ENCODE peak calls at places on chromosome 10, in five cellular contexts. D, W, H, Z and J are unnamed samples. For H3K4me1, the result is how much of the 10 kb centered on the place peaks cover.

GRCh38 chr10:83104616-83105015 is 1034.7 kb upstream of the GHITM start:
- DNase-seq in D (no peak), W (no peak), H (no peak), Z (no peak), J (no peak)

GRCh38 chr10:89279449-89279869 is 22.4 kb upstream of the IFIT2 start:
- DNase-seq in D (no peak), W (no peak), H (no peak), Z (peak), J (no peak)

GRCh38 chr10:62166331-62167154 is 102.1 kb downstream of the RTKN2 start:
- DNase-seq in D (no peak), W (no peak), H (no peak), Z (no peak), J (peak)

GRCh38 chr10:63456437-63457210 is 9.2 kb downstream of the JMJD1C start:
- DNase-seq in D (no peak), W (no peak), H (no peak), Z (no peak), J (no peak)

GRCh38 chr10:97494863-97495506 is 3.2 kb downstream of the MMS19 start:
- DNase-seq in D (peak), W (no peak), H (peak), Z (no peak), J (peak)

GRCh38 chr10:129470103-129470851 is 3.2 kb downstream of the MGMT start:
- DNase-seq in D (no peak), W (no peak), H (no peak), Z (no peak), J (no peak)

GRCh38 chr10:112875474-112876267 is 74.4 kb upstream of the TCF7L2 start:
- DNase-seq in D (no peak), W (no peak), H (no peak), Z (peak), J (no peak)

GRCh38 chr10:3622427-3622826 is 162.6 kb downstream of the KLF6 start:
- DNase-seq in D (no peak), W (no peak), H (no peak), Z (no peak), J (peak)

GRCh38 chr10:128096486-128097199 is 29.6 kb downstream of the MKI67 start:
- DNase-seq in D (no peak), W (no peak), H (no peak), Z (no peak), J (no peak)

GRCh38 chr10:124168991-124169826 is 75.8 kb upstream of the CHST15 start:
- DNase-seq in D (no peak), W (no peak), H (no peak), Z (no peak), J (no peak)

GRCh38 chr10:12333382-12334185 is 15.8 kb upstream of the CAMK1D start:
- DNase-seq in D (no peak), W (peak), H (peak), Z (peak), J (no peak)

GRCh38 chr10:60731134-60731883 is 47.0 kb upstream of the CDK1 start:
- DNase-seq in D (peak), W (no peak), H (no peak), Z (peak), J (no peak)

GRCh38 chr10:133104076-133104965 is 16.6 kb downstream of the ADGRA1 start:
- DNase-seq in D (no peak), W (no peak), H (no peak), Z (no peak), J (no peak)

GRCh38 chr10:79292789-79293746 is 54.2 kb upstream of the PPIF start:
- DNase-seq in D (no peak), W (no peak), H (peak), Z (peak), J (peak)

GRCh38 chr10:81179805-81180452 is 642.2 kb downstream of the SH2D4B start:
- DNase-seq in D (no peak), W (no peak), H (no peak), Z (peak), J (peak)

GRCh38 chr10:59991661-59992060 is 85.3 kb upstream of the CCDC6 start:
- DNase-seq in D (no peak), W (no peak), H (no peak), Z (peak), J (no peak)

GRCh38 chr10:48551796-48552591 is 52.9 kb downstream of the ARHGAP22 start:
- DNase-seq in D (no peak), W (no peak), H (no peak), Z (peak), J (peak)

GRCh38 chr10:123019941-123020703 is 11.3 kb downstream of the ACADSB start:
- DNase-seq in D (no peak), W (no peak), H (no peak), Z (no peak), J (no peak)

GRCh38 chr10:103800789-103801540 is 54.4 kb downstream of the SH3PXD2A start:
- DNase-seq in D (no peak), W (no peak), H (peak), Z (peak), J (no peak)

GRCh38 chr10:89783406-89783805 is 82.0 kb downstream of the KIF20B start:
- DNase-seq in D (no peak), W (no peak), H (no peak), Z (no peak), J (no peak)

GRCh38 chr10:32964261-32964660 is 6.2 kb upstream of the ITGB1 start:
- DNase-seq in D (no peak), W (no peak), H (no peak), Z (no peak), J (no peak)

GRCh38 chr10:123007558-123008378 is 827 bp downstream of the IKZF5 start:
- DNase-seq in D (peak), W (no peak), H (peak), Z (peak), J (peak)

GRCh38 chr10:70265032-70265689 is 18.6 kb downstream of the NPFFR1 start:
- DNase-seq in D (no peak), W (no peak), H (no peak), Z (peak), J (peak)

GRCh38 chr10:123135415-123136141 is at the start of gene HMX3:
- DNase-seq in D (peak), W (no peak), H (peak), Z (no peak), J (no peak)

GRCh38 chr10:114593240-114593792 is 64.8 kb downstream of the ABLIM1 start:
- DNase-seq in D (no peak), W (no peak), H (no peak), Z (no peak), J (no peak)

GRCh38 chr10:16777473-16778370 is 39.5 kb downstream of the RSU1 start:
- DNase-seq in D (peak), W (no peak), H (no peak), Z (peak), J (peak)

GRCh38 chr10:132722391-132722790 is 63.6 kb downstream of the NKX6-2 start:
- DNase-seq in D (no peak), W (no peak), H (no peak), Z (no peak), J (no peak)

GRCh38 chr10:83545901-83546391 is 593.4 kb upstream of the GHITM start:
- DNase-seq in D (no peak), W (no peak), H (no peak), Z (no peak), J (no peak)

GRCh38 chr10:107687702-107688101 is 523.2 kb upstream of the SORCS1 start:
- DNase-seq in D (no peak), W (no peak), H (no peak), Z (peak), J (no peak)

GRCh38 chr10:80662429-80663211 is 124.9 kb downstream of the SH2D4B start:
- DNase-seq in D (peak), W (peak), H (peak), Z (peak), J (peak)

GRCh38 chr10:91409869-91410637 is at the start of gene HECTD2:
- DNase-seq in D (peak), W (peak), H (peak), Z (peak), J (peak)

GRCh38 chr10:27998178-27998953 is 513 bp downstream of the ODAD2 start:
- DNase-seq in D (no peak), W (no peak), H (peak), Z (peak), J (no peak)

GRCh38 chr10:122290334-122290733 is 19.2 kb downstream of the BTBD16 start:
- DNase-seq in D (no peak), W (no peak), H (no peak), Z (no peak), J (no peak)

GRCh38 chr10:67801118-67801517 is 36.9 kb downstream of the DNAJC12 start:
- DNase-seq in D (no peak), W (no peak), H (no peak), Z (no peak), J (no peak)

GRCh38 chr10:126014309-126014708 is 117.9 kb downstream of the FANK1 start:
- DNase-seq in D (no peak), W (no peak), H (no peak), Z (peak), J (no peak)

GRCh38 chr10:77111611-77112550 is 525.7 kb downstream of the KCNMA1 start:
- DNase-seq in D (no peak), W (no peak), H (peak), Z (peak), J (peak)

GRCh38 chr10:113078282-113078907 is 128.3 kb downstream of the TCF7L2 start:
- DNase-seq in D (no peak), W (no peak), H (no peak), Z (no peak), J (no peak)

GRCh38 chr10:128046156-128046933 is 79.9 kb downstream of the MKI67 start:
- DNase-seq in D (no peak), W (no peak), H (no peak), Z (no peak), J (no peak)

GRCh38 chr10:99781734-99782429 is 558 bp upstream of the ABCC2 start:
- DNase-seq in D (no peak), W (no peak), H (no peak), Z (no peak), J (no peak)

GRCh38 chr10:29648114-29648982 is 13.6 kb upstream of the SVIL start:
- DNase-seq in D (peak), W (no peak), H (peak), Z (no peak), J (no peak)
- H3K4me1 ChIP-seq in D (under half), W (under half), H (under half), Z (under half), J (under half)

DNA sequence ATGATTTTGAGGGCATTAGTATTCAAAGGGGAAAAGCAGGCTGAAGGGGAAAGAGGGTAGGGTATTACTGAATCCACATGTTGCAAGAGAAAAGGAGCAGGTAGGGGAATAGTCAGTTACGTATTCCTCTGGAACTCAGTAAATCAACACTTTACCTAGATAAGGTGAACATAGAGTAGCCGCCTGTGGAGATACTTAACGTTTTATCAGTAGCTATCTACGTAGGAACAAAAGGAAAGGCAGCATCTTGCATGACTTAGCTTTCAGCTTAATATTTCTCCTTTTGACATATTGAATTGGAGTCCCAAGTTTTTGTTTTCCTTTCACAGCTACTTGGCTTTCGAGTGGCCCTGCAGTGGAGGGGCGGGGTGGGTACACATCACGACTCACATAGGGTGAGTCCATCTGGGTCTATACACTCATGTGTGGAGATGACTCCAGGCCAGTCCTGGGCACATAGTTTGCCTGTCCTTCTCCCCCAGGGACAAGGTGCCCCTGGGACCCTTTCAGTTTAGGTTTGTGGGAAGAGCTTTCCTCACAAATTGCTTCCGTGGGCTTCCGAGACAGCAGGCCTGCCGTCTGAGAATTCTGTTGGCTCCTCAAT is 48.1 kb downstream of the CCNY start:
- DNase-seq in D (no peak), W (no peak), H (no peak), Z (peak), J (no peak)
- H3K4me1 ChIP-seq in D (under half), W (under half), H (under half), Z (under half), J (under half)

GRCh38 chr10:8702181-8702580 is 647.7 kb downstream of the GATA3 start:
- DNase-seq in D (no peak), W (no peak), H (no peak), Z (no peak), J (no peak)
- H3K4me1 ChIP-seq in D (under half), W (under half), H (under half), Z (under half), J (under half)

GRCh38 chr10:46268076-46268881 is 18.5 kb upstream of the ANTXRL start:
- DNase-seq in D (peak), W (no peak), H (peak), Z (no peak), J (peak)
- H3K4me1 ChIP-seq in D (half or more), W (under half), H (half or more), Z (under half), J (half or more)

GRCh38 chr10:102624751-102625330 is 19.4 kb upstream of the TRIM8 start:
- DNase-seq in D (no peak), W (no peak), H (no peak), Z (no peak), J (no peak)
- H3K4me1 ChIP-seq in D (under half), W (under half), H (under half), Z (under half), J (under half)

GRCh38 chr10:110880012-110880411 is 8.3 kb downstream of the PDCD4 start:
- DNase-seq in D (no peak), W (no peak), H (no peak), Z (no peak), J (no peak)
- H3K4me1 ChIP-seq in D (under half), W (under half), H (half or more), Z (under half), J (under half)

GRCh38 chr10:131162211-131162610 is 149.3 kb downstream of the TCERG1L start:
- DNase-seq in D (no peak), W (no peak), H (no peak), Z (no peak), J (no peak)
- H3K4me1 ChIP-seq in D (under half), W (under half), H (under half), Z (under half), J (under half)